ENCODE peak calls at places on chromosomes 6 and 20, in ten cellular contexts. P is brain microvascular endothelial cell, X is HS-5, N is fibroblast of pulmonary artery, D is transverse colon, R is glomerular endothelial cell, Q is fibroblast of lung, G is activated gamma-delta T cell treated with Interleukin-2 at 50 U/mL for 16 hours, C is pulmonary artery endothelial cell, L is D341Med. H is an unnamed sample.

GRCh38 chr6:44203955-44204354 is 12.8 kb upstream of the MYMX start:
- DNase-seq in G (no peak), C (no peak), Q (no peak), P (no peak), L (no peak), R (no peak), X (no peak), N (no peak), D (peak; percentile 49), H (no peak)

GRCh38 chr6:33406161-33406560 is 4.7 kb upstream of the PHF1 start:
- DNase-seq in R (no peak), N (no peak), L (no peak), D (no peak), C (no peak), G (no peak), Q (no peak), X (no peak), P (no peak), H (no peak)

GRCh38 chr20:63025534-63026331 is 19.0 kb upstream of the BHLHE23 start:
- DNase-seq in N (peak; percentile 45), G (no peak), X (no peak), L (no peak), Q (peak; percentile 11), C (no peak), P (peak; percentile 16), R (no peak), D (no peak), H (no peak)

GRCh38 chr6:89122625-89123024 is 4.8 kb upstream of the SRSF12 start:
- DNase-seq in D (no peak), N (peak; percentile 56), C (no peak), X (no peak), L (peak; percentile 51), G (no peak), Q (peak; percentile 23), P (no peak), R (no peak), H (peak; percentile 27)

GRCh38 chr6:32879691-32880090 is 25.7 kb downstream of the PSMB9 start:
- DNase-seq in P (no peak), N (no peak), L (no peak), R (no peak), C (no peak), G (no peak), X (no peak), Q (no peak), D (no peak), H (no peak)

GRCh38 chr20:16708590-16708989 is 21.2 kb upstream of the SNRPB2 start:
- DNase-seq in Q (no peak), X (no peak), N (no peak), G (no peak), D (no peak), P (no peak), C (no peak), L (no peak), R (no peak), H (no peak)

GRCh38 chr20:25525857-25526256 is 59.5 kb downstream of the NINL start:
- DNase-seq in R (no peak), D (no peak), Q (peak; percentile 99), G (no peak), X (peak; percentile 94), C (no peak), N (peak; percentile 95), P (peak; percentile 97), L (no peak), H (peak; percentile 98)

GRCh38 chr20:8132632-8133587 is 844 bp downstream of the PLCB1 start:
- DNase-seq in L (no peak), R (no peak), D (peak; percentile 20), C (no peak), Q (peak; percentile 40), N (peak; percentile 39), G (peak; percentile 20), P (no peak), X (no peak), H (no peak)

GRCh38 chr20:20802328-20802727 is 89.9 kb upstream of the RALGAPA2 start:
- DNase-seq in D (no peak), L (no peak), N (peak; percentile 39), Q (no peak), X (no peak), P (no peak), C (peak; percentile 78), G (no peak), R (peak; percentile 68), H (no peak)

GRCh38 chr6:168616807-168617756 is 176.1 kb downstream of the SMOC2 start:
- DNase-seq in N (no peak), L (no peak), P (no peak), G (no peak), X (no peak), Q (no peak), R (no peak), C (no peak), D (peak; percentile 52), H (no peak)

GRCh38 chr20:7375905-7376304 is 564.4 kb downstream of the HAO1 start:
- DNase-seq in N (peak; percentile 55), D (no peak), G (no peak), P (no peak), R (peak; percentile 22), C (no peak), L (no peak), Q (no peak), X (no peak), H (no peak)

GRCh38 chr6:138912308-138912707 is 75.7 kb downstream of the REPS1 start:
- DNase-seq in L (no peak), Q (no peak), P (no peak), C (no peak), R (no peak), N (no peak), D (no peak), G (no peak), X (no peak), H (no peak)

GRCh38 chr6:93786474-93787330 is 367.3 kb upstream of the EPHA7 start:
- DNase-seq in C (no peak), Q (no peak), G (no peak), N (no peak), D (no peak), X (no peak), R (no peak), L (peak; percentile 18), P (peak; percentile 69), H (no peak)

GRCh38 chr6:142680308-142680707 is 264.7 kb downstream of the HIVEP2 start:
- DNase-seq in P (no peak), C (no peak), G (no peak), Q (peak; percentile 71), X (no peak), L (no peak), N (peak; percentile 28), D (no peak), R (no peak), H (peak; percentile 19)

H was measured in astrocyte of the cerebellum.